ENCODE peak calls at places on chromosomes 6 and 20, in four cellular contexts. X is astrocyte, K is astrocyte of the spinal cord, P is fibroblast of lung. T is an unnamed sample.

GRCh38 chr6:32883789-32884188 is 29.8 kb downstream of the PSMB9 start:
- DNase-seq in K (no peak), P (peak), X (peak), T (peak)

GRCh38 chr6:159934181-159934580 is 34.7 kb upstream of the IGF2R start:
- DNase-seq in K (peak), P (peak), X (peak), T (no peak)

GRCh38 chr6:112839525-112839961 is 492.4 kb downstream of the RFPL4B start:
- DNase-seq in X (peak), P (peak), K (peak), T (peak)

GRCh38 chr6:167235005-167235404 is 56.1 kb upstream of the UNC93A start:
- DNase-seq in K (no peak), P (no peak), X (no peak), T (no peak)

GRCh38 chr6:106918128-106918527 is 56.4 kb downstream of the CD24 start:
- DNase-seq in X (no peak), K (no peak), P (no peak), T (no peak)

GRCh38 chr6:128209771-128210170 is 308.9 kb upstream of the THEMIS start:
- DNase-seq in X (peak), K (peak), P (peak), T (peak)

GRCh38 chr6:47478233-47479155 is 905 bp downstream of the CD2AP start:
- DNase-seq in X (peak), K (peak), P (peak), T (peak)

GRCh38 chr6:47407295-47408281 is 70.0 kb upstream of the CD2AP start:
- DNase-seq in X (peak), K (no peak), P (peak), T (peak)

GRCh38 chr6:108604156-108604555 is 43.4 kb downstream of the FOXO3 start:
- DNase-seq in X (no peak), K (no peak), P (no peak), T (no peak)

GRCh38 chr20:18666803-18667460 is 79.1 kb downstream of the DTD1 start:
- DNase-seq in X (no peak), K (no peak), P (no peak), T (no peak)

GRCh38 chr6:41940759-41941279 is 789 bp downstream of the CCND3 start:
- DNase-seq in P (peak), K (peak), X (no peak), T (peak)

GRCh38 chr6:87919001-87919400 is 128.6 kb upstream of the SPACA1 start:
- DNase-seq in P (no peak), X (no peak), K (no peak), T (no peak)

GRCh38 chr20:59385461-59385860 is 85.0 kb downstream of the EDN3 start:
- DNase-seq in P (no peak), X (no peak), K (no peak), T (no peak)

GRCh38 chr6:155154158-155154830 is 109.5 kb upstream of the CLDN20 start:
- DNase-seq in P (peak), K (peak), X (peak), T (peak)

GRCh38 chr20:2986466-2986865 is 57.0 kb upstream of the GNRH2 start:
- DNase-seq in P (no peak), K (no peak), X (no peak), T (peak)

GRCh38 chr6:27757307-27757706 is 154.9 kb downstream of the OR2B2 start:
- DNase-seq in K (no peak), P (no peak), X (no peak), T (peak)

GRCh38 chr20:11296951-11297350 is 620.7 kb upstream of the BTBD3 start:
- DNase-seq in P (no peak), X (no peak), K (no peak), T (peak)

GRCh38 chr6:6730831-6731230 is 142.3 kb downstream of the LY86 start:
- DNase-seq in K (peak), X (peak), P (peak), T (peak)

GRCh38 chr6:11006060-11006459 is 38.0 kb downstream of the ELOVL2 start:
- DNase-seq in X (no peak), K (peak), P (no peak), T (no peak)

GRCh38 chr20:56003966-56004365 is 1.4 kb downstream of the CBLN4 start:
- DNase-seq in P (peak), X (no peak), K (no peak), T (no peak)

GRCh38 chr6:22071655-22072054 is 225.2 kb downstream of the PRL start:
- DNase-seq in X (peak), K (peak), P (peak), T (peak)

GRCh38 chr20:62252342-62252966 is 14.1 kb downstream of the OSBPL2 start:
- DNase-seq in K (peak), X (no peak), P (no peak), T (peak)

GRCh38 chr20:16415079-16415478 is 158.2 kb downstream of the KIF16B start:
- DNase-seq in X (no peak), P (no peak), K (no peak), T (peak)

GRCh38 chr6:20630617-20631448 is 96.6 kb downstream of the CDKAL1 start:
- DNase-seq in P (no peak), X (no peak), K (no peak), T (no peak)

GRCh38 chr6:157989541-157990289 is 8.1 kb downstream of the SYNJ2 start:
- DNase-seq in P (peak), X (peak), K (peak), T (peak)

GRCh38 chr6:473759-474453 is 82.4 kb downstream of the IRF4 start:
- DNase-seq in K (no peak), P (no peak), X (no peak), T (no peak)

GRCh38 chr20:59671661-59672471 is 67.5 kb downstream of the PHACTR3 start:
- DNase-seq in X (no peak), P (no peak), K (no peak), T (no peak)

GRCh38 chr6:39050453-39051112 is 2.0 kb downstream of the GLP1R start:
- DNase-seq in P (no peak), K (no peak), X (no peak), T (no peak)

GRCh38 chr6:38012573-38012972 is 193.0 kb downstream of the ZFAND3 start:
- DNase-seq in X (peak), K (peak), P (peak), T (peak)

GRCh38 chr6:83597511-83597910 is 85.2 kb downstream of the PRSS35 start:
- DNase-seq in X (no peak), K (no peak), P (no peak), T (no peak)

GRCh38 chr6:136113736-136114173 is 136.4 kb downstream of the MTFR2 start:
- DNase-seq in K (peak), X (peak), P (peak), T (peak)

GRCh38 chr20:8196096-8196495 is 64.0 kb downstream of the PLCB1 start:
- DNase-seq in X (no peak), P (no peak), K (no peak), T (peak)

GRCh38 chr6:116714761-116715160 is 33.8 kb downstream of the KPNA5 start:
- DNase-seq in P (no peak), X (no peak), K (no peak), T (no peak)
- H3K4me3 ChIP-seq in P (no peak), X (no peak), K (no peak), T (no peak)

GRCh38 chr20:34403063-34403827 is 40.2 kb downstream of the ITCH start:
- DNase-seq in K (no peak), X (no peak), P (peak), T (no peak)

GRCh38 chr20:34403908-34404307 is 40.8 kb downstream of the ITCH start:
- DNase-seq in X (no peak), K (no peak), P (no peak), T (no peak)

GRCh38 chr20:34401741-34402455 is 38.8 kb downstream of the ITCH start:
- DNase-seq in P (no peak), X (no peak), K (no peak), T (no peak)

GRCh38 chr20:34404803-34405202 is 41.7 kb downstream of the ITCH start:
- DNase-seq in K (no peak), X (no peak), P (no peak), T (no peak)

GRCh38 chr20:34402461-34402860 is 39.4 kb downstream of the ITCH start:
- DNase-seq in P (peak), X (no peak), K (no peak), T (no peak)
- H3K4me3 ChIP-seq in P (no peak), X (no peak), K (no peak), T (no peak)

GRCh38 chr6:74356385-74356784 is 660.4 kb downstream of the CD109 start:
- DNase-seq in K (no peak), P (peak), X (peak), T (peak)
- H3K4me3 ChIP-seq in K (no peak), P (no peak), X (no peak), T (no peak)

DNA sequence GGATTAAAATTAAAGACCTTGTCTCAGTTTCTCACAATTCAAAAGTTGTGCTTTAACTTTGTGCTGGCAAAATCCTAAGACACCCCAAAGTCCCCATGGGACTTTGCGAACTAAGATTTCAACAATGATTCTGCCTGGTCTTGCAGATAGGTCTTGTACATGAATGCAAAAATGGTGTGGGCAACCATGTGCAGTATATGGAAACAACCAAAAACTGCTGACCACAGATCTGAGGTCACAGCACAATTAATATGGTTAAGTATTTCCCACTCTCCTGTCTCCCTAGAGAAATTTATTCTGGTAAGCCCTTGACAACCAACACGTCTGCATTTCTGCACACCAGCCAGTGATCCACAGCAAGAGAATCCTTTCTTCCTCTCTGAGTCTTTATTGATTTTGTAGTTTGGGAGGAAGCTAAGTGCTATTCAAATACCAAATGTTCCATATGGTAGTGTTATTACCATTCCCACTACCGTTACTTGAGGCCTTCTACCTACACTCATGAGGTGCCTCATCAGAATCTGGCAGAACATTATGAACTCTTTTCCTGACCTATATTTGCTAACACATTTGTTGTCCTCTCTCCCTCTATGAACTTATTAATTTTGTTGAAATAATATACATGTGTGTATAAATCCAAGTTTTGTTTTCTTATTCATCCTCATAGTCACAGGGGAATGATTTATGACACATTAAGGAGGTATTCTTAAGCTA is 178.7 kb downstream of the ATXN1 start:
- DNase-seq in X (no peak), K (no peak), P (peak), T (no peak)
- H3K4me3 ChIP-seq in X (no peak), K (no peak), P (no peak), T (no peak)

GRCh38 chr20:32479697-32480140 is 105.4 kb downstream of the NOL4L start:
- DNase-seq in P (no peak), X (no peak), K (no peak), T (no peak)

GRCh38 chr20:32482251-32483220 is 102.6 kb downstream of the NOL4L start:
- DNase-seq in X (no peak), K (no peak), P (peak), T (no peak)

GRCh38 chr20:32483351-32484220 is 101.5 kb downstream of the NOL4L start:
- DNase-seq in X (peak), P (peak), K (peak), T (peak)

GRCh38 chr20:32480361-32481199 is 104.6 kb downstream of the NOL4L start:
- DNase-seq in P (peak), K (peak), X (no peak), T (no peak)

GRCh38 chr20:32481311-32482103 is 103.6 kb downstream of the NOL4L start:
- DNase-seq in X (no peak), K (no peak), P (no peak), T (no peak)
- H3K4me3 ChIP-seq in X (peak), K (peak), P (peak), T (peak)

GRCh38 chr6:3456794-3457709 is at the start of gene SLC22A23:
- DNase-seq in K (peak), P (peak), X (no peak), T (no peak)

GRCh38 chr6:3457710-3458605 is 1.1 kb upstream of the SLC22A23 start:
- DNase-seq in X (no peak), K (peak), P (peak), T (no peak)

GRCh38 chr6:3455490-3456394 is 1.1 kb downstream of the SLC22A23 start:
- DNase-seq in X (no peak), K (no peak), P (no peak), T (no peak)

GRCh38 chr6:3455121-3455489 is 1.7 kb downstream of the SLC22A23 start:
- DNase-seq in P (no peak), X (no peak), K (no peak), T (no peak)

GRCh38 chr6:3456395-3456767 is 469 bp downstream of the SLC22A23 start:
- DNase-seq in X (no peak), P (no peak), K (no peak), T (no peak)
- H3K4me3 ChIP-seq in X (peak), P (peak), K (peak), T (peak)

DNA sequence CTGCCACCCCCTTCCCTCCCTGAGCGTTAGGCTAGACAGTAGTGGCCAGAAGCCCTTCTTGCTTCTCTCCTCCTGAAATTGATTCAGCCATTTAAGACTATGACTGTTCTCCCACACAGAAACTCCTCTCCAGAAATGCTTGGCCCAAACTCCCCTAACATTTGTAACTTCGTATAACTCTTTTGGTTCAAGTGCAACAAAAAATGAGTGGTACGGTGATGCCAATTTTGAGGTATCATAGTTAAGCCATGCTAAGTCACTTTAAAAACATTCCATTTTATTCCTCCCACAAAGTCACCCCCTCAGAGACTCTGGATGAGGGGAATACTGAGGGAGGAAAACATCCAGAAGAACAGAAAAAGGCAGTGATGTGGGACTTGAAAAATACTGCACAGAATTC is 21.1 kb upstream of the ROS1 start:
- DNase-seq in X (peak), P (peak), K (no peak), T (no peak)
- H3K4me3 ChIP-seq in X (no peak), P (no peak), K (no peak), T (no peak)

DNA sequence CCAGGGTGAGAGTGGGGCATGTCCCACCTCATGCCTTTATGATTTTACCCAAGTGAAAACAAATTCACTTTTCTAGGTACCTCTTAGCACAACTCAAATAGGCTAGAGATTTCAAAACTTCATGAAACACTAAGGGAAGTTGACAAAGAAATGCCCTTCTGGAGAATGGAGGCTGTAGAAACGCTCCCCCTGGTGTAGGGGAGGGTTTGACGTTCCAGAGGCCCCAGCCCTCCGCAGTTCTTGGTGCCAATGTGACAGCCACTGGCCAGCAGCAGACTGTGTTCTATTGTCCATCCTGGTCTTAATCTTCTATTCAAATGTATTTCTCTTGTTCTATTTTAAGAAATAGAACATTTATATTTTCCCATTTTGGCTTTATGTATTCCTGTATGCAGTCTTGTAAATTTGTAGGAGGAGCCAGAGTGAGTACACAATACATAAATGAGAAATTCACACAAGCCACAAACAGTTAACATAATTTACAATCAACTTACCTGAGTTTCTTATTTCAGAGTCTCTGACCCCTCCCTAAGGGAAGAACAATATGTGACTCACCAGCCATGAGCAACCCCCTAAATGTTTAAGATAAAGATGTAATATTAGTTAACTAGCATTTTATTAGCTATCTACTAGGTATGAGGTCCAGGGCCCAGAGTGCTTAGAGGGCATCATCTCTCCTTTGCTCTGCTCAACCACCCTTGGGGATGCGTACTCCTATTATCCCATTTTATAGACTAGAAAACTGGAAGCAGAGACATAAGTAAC is 8.8 kb upstream of the MUC21 start:
- DNase-seq in K (no peak), X (no peak), P (no peak), T (no peak)
- H3K4me3 ChIP-seq in K (no peak), X (no peak), P (no peak), T (no peak)

GRCh38 chr6:75863784-75864183 is 114.7 kb downstream of the MYO6 start:
- DNase-seq in P (no peak), X (no peak), K (no peak), T (no peak)
- H3K4me3 ChIP-seq in P (no peak), X (no peak), K (no peak), T (no peak)